ENCODE peak calls at places on chromosomes 16 and 17, in four cellular contexts. S is erythroblast, O is transverse colon, M is breast epithelium. A is an unnamed sample.

GRCh38 chr16:86491643-86492030 is 18.7 kb upstream of the FOXF1 start:
- DNase-seq in M (no peak), O (no peak), S (no peak), A (no peak)

GRCh38 chr17:78359216-78359935 is 501 bp downstream of the SOCS3 start:
- DNase-seq in S (peak), O (no peak), M (no peak), A (peak)

GRCh38 chr16:8967437-8967821 is 3.7 kb upstream of the USP7 start:
- DNase-seq in M (no peak), S (peak), O (no peak), A (no peak)

GRCh38 chr16:87664792-87665191 is 62.5 kb downstream of the JPH3 start:
- DNase-seq in M (no peak), S (no peak), O (no peak), A (no peak)

GRCh38 chr17:4583796-4584124 is 569 bp upstream of the SMTNL2 start:
- DNase-seq in O (no peak), M (no peak), S (no peak), A (no peak)

GRCh38 chr17:77681820-77682219 is 276.7 kb upstream of the TNRC6C start:
- DNase-seq in S (no peak), M (no peak), O (peak), A (no peak)

GRCh38 chr17:2214887-2215615 is 88.5 kb downstream of the SMG6 start:
- DNase-seq in M (no peak), S (peak), O (peak), A (no peak)

GRCh38 chr17:81260171-81260570 is 21.1 kb downstream of the NDUFAF8 start:
- DNase-seq in S (no peak), O (no peak), M (no peak), A (no peak)

GRCh38 chr16:19542138-19542821 is 13.2 kb upstream of the VPS35L start:
- DNase-seq in O (no peak), M (no peak), S (no peak), A (no peak)

GRCh38 chr17:45413498-45413923 is 19.2 kb downstream of the ARHGAP27 start:
- DNase-seq in M (no peak), S (no peak), O (peak), A (no peak)

GRCh38 chr16:51442140-51442539 is 291.1 kb upstream of the SALL1 start:
- DNase-seq in O (no peak), S (no peak), M (no peak), A (no peak)

GRCh38 chr16:84650062-84650991 is 2.0 kb downstream of the KLHL36 start:
- DNase-seq in M (no peak), S (no peak), O (no peak), A (no peak)

GRCh38 chr17:78442648-78443128 is 64.2 kb downstream of the PGS1 start:
- DNase-seq in O (peak), S (no peak), M (no peak), A (no peak)

GRCh38 chr17:46099865-46100264 is 93.4 kb downstream of the KANSL1 start:
- DNase-seq in S (no peak), M (no peak), O (no peak), A (no peak)

GRCh38 chr16:79621027-79621426 is 20.5 kb upstream of the MAF start:
- DNase-seq in O (no peak), S (no peak), M (no peak), A (no peak)
- TF ChIP-seq POLR2A in O (no peak), S (no peak), M (no peak), A (no peak)

DNA sequence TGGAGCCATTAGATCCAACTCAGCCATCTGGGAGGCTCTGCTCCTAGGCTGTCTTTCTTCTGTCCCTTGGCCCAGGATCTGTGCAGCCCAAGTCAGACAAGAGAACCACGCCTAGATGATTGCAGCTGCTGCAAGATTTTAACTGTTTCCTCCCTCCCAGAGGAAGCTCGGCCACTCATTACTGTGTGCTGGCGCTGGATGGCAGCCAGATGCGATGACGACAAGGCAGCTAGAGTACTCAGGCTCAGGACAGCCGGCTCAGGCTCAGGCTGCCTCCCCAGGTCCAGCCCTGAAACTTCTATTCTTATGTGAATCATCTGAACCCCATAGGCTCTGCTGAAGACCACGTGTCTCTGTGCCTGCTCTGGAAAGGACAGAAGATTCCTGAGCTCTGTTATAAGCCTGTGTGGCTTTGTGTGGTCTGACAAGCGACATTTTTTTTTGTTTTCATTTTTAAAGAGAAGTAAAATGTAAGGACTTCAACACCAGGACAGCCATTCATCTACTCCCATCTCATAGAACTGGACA is 32.1 kb upstream of the FBXW10B start:
- DNase-seq in S (peak), M (peak), O (peak), A (peak)
- TF ChIP-seq POLR2A in S (no peak), M (no peak), O (peak), A (peak)

DNA sequence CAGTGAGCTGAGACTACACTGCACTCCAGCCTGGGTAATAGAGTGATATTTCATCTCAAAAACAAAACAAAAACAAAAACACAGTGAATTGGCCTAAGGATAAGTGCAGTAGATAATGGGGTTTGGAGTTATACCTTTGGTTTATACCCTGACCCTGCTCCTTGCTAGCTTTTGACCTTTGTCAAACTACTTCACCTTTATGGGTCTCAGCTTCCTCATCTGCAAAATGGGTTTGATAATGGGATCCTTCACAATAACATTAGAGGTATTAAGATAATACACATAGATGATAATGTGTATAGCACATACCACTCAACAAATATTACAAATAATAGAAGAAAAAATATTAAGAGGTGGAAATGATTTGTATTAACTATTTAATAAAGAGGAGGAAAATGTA is 85.9 kb downstream of the STXBP4 start:
- DNase-seq in O (no peak), S (no peak), M (no peak), A (no peak)
- TF ChIP-seq POLR2A in O (no peak), S (no peak), M (no peak), A (no peak)

DNA sequence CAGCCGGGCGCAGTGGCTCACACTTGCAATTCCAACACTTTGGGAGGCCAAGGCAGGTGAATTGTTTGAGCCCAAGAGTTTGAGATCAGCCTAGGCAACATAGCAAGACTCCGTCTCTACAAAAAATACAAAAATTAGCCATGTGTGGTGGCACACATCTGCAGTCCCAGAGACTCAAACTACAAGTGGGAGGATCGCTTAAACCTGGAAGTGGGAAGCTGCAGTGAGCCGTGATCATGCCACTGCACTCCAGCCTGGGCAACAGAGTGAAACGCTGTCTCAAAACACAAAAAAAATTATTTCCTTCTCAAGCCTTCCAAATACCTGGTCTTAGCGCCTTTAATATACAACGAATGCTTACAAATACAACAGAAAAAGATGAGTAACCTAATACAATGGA is 19.7 kb upstream of the CBX2 start:
- DNase-seq in S (no peak), O (no peak), M (no peak), A (no peak)
- TF ChIP-seq POLR2A in S (no peak), O (no peak), M (no peak), A (no peak)